ENCODE peak calls at places on chromosomes 13 and 19, in four cellular contexts. One of them, this sample, is unnamed.

GRCh38 chr19:8835446-8835845 is 3.3 kb downstream of the MBD3L1 start:
- DNase-seq in left lung: no peak
- DNase-seq in EL: no peak
- DNase-seq in stimulated activated CD4-positive, alpha-beta T cell treated with anti-CD3 and anti-CD28 coated beads, Interleukin-12 subunit alpha, Interleukin-12 subunit beta, amount 100 ng/mL, for 24 hours: no peak
- DNase-seq in this sample: no peak

GRCh38 chr13:92362717-92363116 is 863.9 kb upstream of the GPC6 start:
- DNase-seq in left lung: no peak
- DNase-seq in EL: no peak
- DNase-seq in stimulated activated CD4-positive, alpha-beta T cell treated with anti-CD3 and anti-CD28 coated beads, Interleukin-12 subunit alpha, Interleukin-12 subunit beta, amount 100 ng/mL, for 24 hours: no peak
- DNase-seq in this sample: no peak

GRCh38 chr19:55454787-55455243 is 6.6 kb downstream of the ISOC2 start:
- DNase-seq in left lung: peak
- DNase-seq in EL: peak
- DNase-seq in stimulated activated CD4-positive, alpha-beta T cell treated with anti-CD3 and anti-CD28 coated beads, Interleukin-12 subunit alpha, Interleukin-12 subunit beta, amount 100 ng/mL, for 24 hours: no peak
- DNase-seq in this sample: peak

GRCh38 chr13:26628706-26629105 is 71.2 kb downstream of the WASF3 start:
- DNase-seq in left lung: no peak
- DNase-seq in EL: peak
- DNase-seq in stimulated activated CD4-positive, alpha-beta T cell treated with anti-CD3 and anti-CD28 coated beads, Interleukin-12 subunit alpha, Interleukin-12 subunit beta, amount 100 ng/mL, for 24 hours: no peak
- DNase-seq in this sample: no peak

GRCh38 chr13:51330741-51331140 is 8.8 kb upstream of the SERPINE3 start:
- DNase-seq in left lung: no peak
- DNase-seq in EL: no peak
- DNase-seq in stimulated activated CD4-positive, alpha-beta T cell treated with anti-CD3 and anti-CD28 coated beads, Interleukin-12 subunit alpha, Interleukin-12 subunit beta, amount 100 ng/mL, for 24 hours: no peak
- DNase-seq in this sample: no peak

GRCh38 chr13:44459674-44460073 is 86.0 kb downstream of the SERP2 start:
- DNase-seq in left lung: no peak
- DNase-seq in EL: no peak
- DNase-seq in stimulated activated CD4-positive, alpha-beta T cell treated with anti-CD3 and anti-CD28 coated beads, Interleukin-12 subunit alpha, Interleukin-12 subunit beta, amount 100 ng/mL, for 24 hours: no peak
- DNase-seq in this sample: no peak

GRCh38 chr13:40275155-40275554 is 391.3 kb downstream of the FOXO1 start:
- DNase-seq in left lung: no peak
- DNase-seq in EL: no peak
- DNase-seq in stimulated activated CD4-positive, alpha-beta T cell treated with anti-CD3 and anti-CD28 coated beads, Interleukin-12 subunit alpha, Interleukin-12 subunit beta, amount 100 ng/mL, for 24 hours: no peak
- DNase-seq in this sample: no peak

GRCh38 chr19:15177269-15178116 is 23.3 kb downstream of the NOTCH3 start:
- DNase-seq in left lung: peak
- DNase-seq in EL: peak
- DNase-seq in stimulated activated CD4-positive, alpha-beta T cell treated with anti-CD3 and anti-CD28 coated beads, Interleukin-12 subunit alpha, Interleukin-12 subunit beta, amount 100 ng/mL, for 24 hours: peak
- DNase-seq in this sample: peak

GRCh38 chr13:75480691-75481175 is 1.2 kb downstream of the TBC1D4 start:
- DNase-seq in left lung: peak
- DNase-seq in EL: peak
- DNase-seq in stimulated activated CD4-positive, alpha-beta T cell treated with anti-CD3 and anti-CD28 coated beads, Interleukin-12 subunit alpha, Interleukin-12 subunit beta, amount 100 ng/mL, for 24 hours: no peak
- DNase-seq in this sample: no peak

GRCh38 chr19:57664269-57665127 is 4.2 kb upstream of the ZSCAN4 start:
- DNase-seq in left lung: peak
- DNase-seq in EL: peak
- DNase-seq in stimulated activated CD4-positive, alpha-beta T cell treated with anti-CD3 and anti-CD28 coated beads, Interleukin-12 subunit alpha, Interleukin-12 subunit beta, amount 100 ng/mL, for 24 hours: no peak
- DNase-seq in this sample: no peak

GRCh38 chr13:90800082-90800746 is 547.3 kb upstream of the MIR17HG start:
- DNase-seq in left lung: no peak
- DNase-seq in EL: peak
- DNase-seq in stimulated activated CD4-positive, alpha-beta T cell treated with anti-CD3 and anti-CD28 coated beads, Interleukin-12 subunit alpha, Interleukin-12 subunit beta, amount 100 ng/mL, for 24 hours: no peak
- DNase-seq in this sample: no peak

GRCh38 chr13:80010286-80010831 is 330.6 kb downstream of the SPRY2 start:
- DNase-seq in left lung: no peak
- DNase-seq in EL: no peak
- DNase-seq in stimulated activated CD4-positive, alpha-beta T cell treated with anti-CD3 and anti-CD28 coated beads, Interleukin-12 subunit alpha, Interleukin-12 subunit beta, amount 100 ng/mL, for 24 hours: no peak
- DNase-seq in this sample: no peak

GRCh38 chr13:78020861-78021260 is 102.2 kb upstream of the EDNRB start:
- DNase-seq in left lung: no peak
- DNase-seq in EL: no peak
- DNase-seq in stimulated activated CD4-positive, alpha-beta T cell treated with anti-CD3 and anti-CD28 coated beads, Interleukin-12 subunit alpha, Interleukin-12 subunit beta, amount 100 ng/mL, for 24 hours: no peak
- DNase-seq in this sample: no peak

This sample was measured in effector CD4-positive, alpha-beta T cell.